ENCODE peak calls at places on chromosomes 6 and 20, in six cellular contexts. One of them, this sample, is unnamed. For H3K9me3, the result is how much of the 10 kb centered on the place peaks cover.

GRCh38 chr6:2830183-2830582 is 11.5 kb downstream of the SERPINB1 start:
- DNase-seq in CD8-positive, alpha-beta T cell: no peak
- DNase-seq in uterus: no peak
- DNase-seq in right lobe of liver: no peak
- DNase-seq in breast epithelium: no peak
- DNase-seq in GM23248: no peak
- DNase-seq in this sample: no peak

GRCh38 chr20:37943501-37944455 is 40.9 kb downstream of the VSTM2L start:
- DNase-seq in right lobe of liver: peak
- DNase-seq in uterus: no peak
- DNase-seq in GM23248: no peak
- DNase-seq in breast epithelium: peak
- DNase-seq in CD8-positive, alpha-beta T cell: no peak
- DNase-seq in this sample: no peak

GRCh38 chr6:137155830-137156229 is 17.6 kb downstream of the IL22RA2 start:
- DNase-seq in breast epithelium: peak
- DNase-seq in CD8-positive, alpha-beta T cell: peak
- DNase-seq in GM23248: peak
- DNase-seq in uterus: no peak
- DNase-seq in right lobe of liver: no peak
- DNase-seq in this sample: no peak

GRCh38 chr6:12523726-12524125 is 192.8 kb upstream of the PHACTR1 start:
- DNase-seq in uterus: no peak
- DNase-seq in CD8-positive, alpha-beta T cell: no peak
- DNase-seq in GM23248: no peak
- DNase-seq in right lobe of liver: no peak
- DNase-seq in breast epithelium: no peak
- DNase-seq in this sample: no peak

GRCh38 chr20:18904624-18905023 is 91.0 kb downstream of the SCP2D1 start:
- DNase-seq in uterus: no peak
- DNase-seq in GM23248: peak
- DNase-seq in right lobe of liver: no peak
- DNase-seq in breast epithelium: no peak
- DNase-seq in CD8-positive, alpha-beta T cell: no peak
- DNase-seq in this sample: no peak

GRCh38 chr20:21944227-21944626 is 238.8 kb downstream of the PAX1 start:
- DNase-seq in breast epithelium: no peak
- DNase-seq in uterus: no peak
- DNase-seq in GM23248: no peak
- DNase-seq in CD8-positive, alpha-beta T cell: no peak
- DNase-seq in right lobe of liver: no peak
- DNase-seq in this sample: no peak

GRCh38 chr6:156396068-156396771 is 381.0 kb upstream of the ARID1B start:
- DNase-seq in breast epithelium: no peak
- DNase-seq in uterus: no peak
- DNase-seq in right lobe of liver: no peak
- DNase-seq in GM23248: no peak
- DNase-seq in CD8-positive, alpha-beta T cell: no peak
- DNase-seq in this sample: no peak

GRCh38 chr6:145241039-145241438 is 494.3 kb downstream of the EPM2A start:
- DNase-seq in right lobe of liver: no peak
- DNase-seq in breast epithelium: no peak
- DNase-seq in GM23248: peak
- DNase-seq in uterus: no peak
- DNase-seq in CD8-positive, alpha-beta T cell: no peak
- DNase-seq in this sample: peak

GRCh38 chr20:19602660-19603389 is 155.2 kb upstream of the RIN2 start:
- DNase-seq in GM23248: no peak
- DNase-seq in breast epithelium: no peak
- DNase-seq in uterus: no peak
- DNase-seq in right lobe of liver: no peak
- DNase-seq in CD8-positive, alpha-beta T cell: no peak
- DNase-seq in this sample: no peak

GRCh38 chr6:49326337-49326736 is 136.7 kb downstream of the MMUT start:
- DNase-seq in GM23248: peak
- DNase-seq in CD8-positive, alpha-beta T cell: no peak
- DNase-seq in uterus: no peak
- DNase-seq in breast epithelium: no peak
- DNase-seq in right lobe of liver: no peak
- DNase-seq in this sample: peak

GRCh38 chr6:11392778-11393507 is 144.6 kb upstream of the TMEM170B start:
- DNase-seq in GM23248: no peak
- DNase-seq in uterus: peak
- DNase-seq in breast epithelium: no peak
- DNase-seq in right lobe of liver: peak
- DNase-seq in CD8-positive, alpha-beta T cell: no peak
- DNase-seq in this sample: no peak

GRCh38 chr6:139592011-139592410 is 217.6 kb upstream of the CITED2 start:
- DNase-seq in GM23248: no peak
- DNase-seq in right lobe of liver: no peak
- DNase-seq in breast epithelium: no peak
- DNase-seq in CD8-positive, alpha-beta T cell: no peak
- DNase-seq in uterus: no peak
- DNase-seq in this sample: no peak

GRCh38 chr20:37838769-37839431 is 64.0 kb upstream of the VSTM2L start:
- DNase-seq in uterus: no peak
- DNase-seq in CD8-positive, alpha-beta T cell: no peak
- DNase-seq in breast epithelium: no peak
- DNase-seq in GM23248: no peak
- DNase-seq in right lobe of liver: no peak
- DNase-seq in this sample: no peak

GRCh38 chr6:125252891-125253290 is 48.9 kb downstream of the HDDC2 start:
- DNase-seq in breast epithelium: no peak
- DNase-seq in right lobe of liver: no peak
- DNase-seq in uterus: no peak
- DNase-seq in GM23248: no peak
- DNase-seq in CD8-positive, alpha-beta T cell: no peak
- DNase-seq in this sample: peak

GRCh38 chr6:125254321-125254720 is 47.4 kb downstream of the HDDC2 start:
- DNase-seq in CD8-positive, alpha-beta T cell: no peak
- DNase-seq in breast epithelium: no peak
- DNase-seq in uterus: no peak
- DNase-seq in right lobe of liver: no peak
- DNase-seq in GM23248: no peak
- DNase-seq in this sample: no peak

GRCh38 chr6:125250511-125250910 is 51.3 kb downstream of the HDDC2 start:
- DNase-seq in GM23248: no peak
- DNase-seq in right lobe of liver: no peak
- DNase-seq in uterus: no peak
- DNase-seq in CD8-positive, alpha-beta T cell: no peak
- DNase-seq in breast epithelium: no peak
- DNase-seq in this sample: no peak

GRCh38 chr6:125253881-125254280 is 47.9 kb downstream of the HDDC2 start:
- DNase-seq in uterus: no peak
- DNase-seq in right lobe of liver: no peak
- DNase-seq in breast epithelium: no peak
- DNase-seq in CD8-positive, alpha-beta T cell: no peak
- DNase-seq in GM23248: no peak
- DNase-seq in this sample: no peak

DNA sequence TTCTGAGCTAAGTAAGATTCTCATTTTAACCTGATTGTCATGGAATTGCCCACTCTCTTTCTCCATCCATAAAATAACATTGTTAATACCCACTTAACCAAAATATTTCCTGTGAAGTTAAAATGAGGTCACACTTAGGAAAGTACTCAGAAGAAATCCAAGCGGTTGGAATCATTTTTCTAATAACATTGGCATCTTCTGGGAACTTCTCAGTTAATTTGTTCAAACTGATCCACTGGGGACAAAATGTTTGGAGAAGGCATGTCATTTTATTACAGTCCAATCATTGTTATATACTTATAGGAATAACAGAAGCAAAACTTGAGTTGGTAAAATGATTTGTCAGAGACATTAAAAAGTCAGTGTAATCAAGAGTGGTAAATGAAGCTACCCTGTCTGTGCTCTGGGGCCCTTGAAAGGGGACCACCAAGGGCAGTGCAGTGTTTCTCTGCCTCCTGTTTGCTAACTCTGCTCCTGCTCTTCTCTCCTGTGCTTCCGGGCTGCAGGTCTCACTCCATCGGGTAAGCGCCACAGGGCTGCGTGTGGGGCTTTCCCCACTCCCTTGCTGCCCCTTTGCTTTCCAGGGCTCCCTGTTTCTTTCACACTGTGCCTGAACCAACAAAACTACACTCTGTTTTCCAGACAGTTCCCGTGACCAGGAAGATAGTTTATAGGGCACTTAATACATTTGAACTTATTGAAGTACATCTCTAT is 50.1 kb downstream of the HDDC2 start:
- DNase-seq in breast epithelium: no peak
- DNase-seq in GM23248: peak
- DNase-seq in uterus: no peak
- DNase-seq in CD8-positive, alpha-beta T cell: no peak
- DNase-seq in right lobe of liver: no peak
- DNase-seq in this sample: no peak
- H3K4me3 ChIP-seq in breast epithelium: no peak
- H3K4me3 ChIP-seq in GM23248: no peak
- H3K4me3 ChIP-seq in uterus: no peak
- H3K4me3 ChIP-seq in CD8-positive, alpha-beta T cell: no peak
- H3K4me3 ChIP-seq in right lobe of liver: no peak
- H3K4me3 ChIP-seq in this sample: no peak

GRCh38 chr6:40124924-40125323 is 190.7 kb upstream of the MOCS1 start:
- DNase-seq in right lobe of liver: no peak
- DNase-seq in CD8-positive, alpha-beta T cell: no peak
- DNase-seq in uterus: no peak
- DNase-seq in breast epithelium: no peak
- DNase-seq in GM23248: no peak
- DNase-seq in this sample: no peak

GRCh38 chr6:40125680-40126079 is 191.4 kb upstream of the MOCS1 start:
- DNase-seq in right lobe of liver: no peak
- DNase-seq in GM23248: no peak
- DNase-seq in breast epithelium: no peak
- DNase-seq in uterus: no peak
- DNase-seq in CD8-positive, alpha-beta T cell: no peak
- DNase-seq in this sample: no peak

GRCh38 chr6:40131675-40132074 is 197.4 kb upstream of the MOCS1 start:
- DNase-seq in breast epithelium: no peak
- DNase-seq in right lobe of liver: no peak
- DNase-seq in CD8-positive, alpha-beta T cell: no peak
- DNase-seq in uterus: no peak
- DNase-seq in GM23248: no peak
- DNase-seq in this sample: no peak

DNA sequence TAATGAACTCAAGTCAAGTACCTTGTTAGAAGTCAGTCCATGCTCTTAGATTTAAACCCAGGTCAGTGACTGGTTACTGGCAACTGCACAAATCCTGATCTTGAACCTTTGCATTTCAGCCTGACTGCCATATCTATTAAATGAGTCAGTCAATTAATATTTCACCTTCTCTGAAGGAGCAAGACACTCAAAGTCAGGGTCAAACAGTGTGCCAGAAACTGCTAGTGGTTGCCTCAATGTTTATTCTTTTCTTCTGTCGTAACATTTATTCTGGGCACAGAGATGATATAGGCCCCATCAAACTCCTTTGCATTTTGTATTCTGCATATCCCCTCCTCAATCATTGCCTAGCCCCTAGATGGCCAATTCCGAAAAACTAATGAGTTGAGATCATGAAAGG is 193.9 kb upstream of the MOCS1 start:
- DNase-seq in GM23248: no peak
- DNase-seq in breast epithelium: no peak
- DNase-seq in uterus: no peak
- DNase-seq in right lobe of liver: no peak
- DNase-seq in CD8-positive, alpha-beta T cell: no peak
- DNase-seq in this sample: no peak
- H3K9me3 ChIP-seq in GM23248: under half
- H3K9me3 ChIP-seq in breast epithelium: under half
- H3K9me3 ChIP-seq in uterus: under half
- H3K9me3 ChIP-seq in right lobe of liver: under half
- H3K9me3 ChIP-seq in CD8-positive, alpha-beta T cell: under half
- H3K9me3 ChIP-seq in this sample: under half

DNA sequence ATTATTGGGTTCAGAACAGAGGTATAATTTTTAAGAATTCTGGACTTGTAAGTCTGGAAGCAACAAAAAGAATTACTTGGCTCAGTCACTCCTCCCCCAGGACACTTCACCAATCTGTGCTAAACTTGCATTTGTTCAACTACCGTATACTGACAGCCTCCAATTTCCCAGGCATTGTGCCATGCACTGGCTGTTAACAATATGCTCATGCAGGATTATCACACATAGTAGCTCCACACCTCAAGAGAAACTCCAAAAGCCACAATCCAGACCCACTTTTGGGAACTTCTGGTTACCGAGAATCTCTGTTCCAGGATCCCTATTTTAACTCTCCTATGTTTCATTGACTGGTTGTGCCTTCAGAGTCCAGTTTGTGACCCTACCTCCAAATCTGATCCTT is 7.7 kb downstream of the ADGRF1 start:
- DNase-seq in breast epithelium: no peak
- DNase-seq in right lobe of liver: no peak
- DNase-seq in CD8-positive, alpha-beta T cell: no peak
- DNase-seq in uterus: no peak
- DNase-seq in GM23248: no peak
- DNase-seq in this sample: no peak
- H3K4me3 ChIP-seq in breast epithelium: no peak
- H3K4me3 ChIP-seq in right lobe of liver: no peak
- H3K4me3 ChIP-seq in CD8-positive, alpha-beta T cell: no peak
- H3K4me3 ChIP-seq in uterus: no peak
- H3K4me3 ChIP-seq in GM23248: no peak
- H3K4me3 ChIP-seq in this sample: no peak

GRCh38 chr6:75611011-75611701 is 9.5 kb downstream of the SENP6 start:
- DNase-seq in breast epithelium: no peak
- DNase-seq in CD8-positive, alpha-beta T cell: no peak
- DNase-seq in GM23248: peak
- DNase-seq in right lobe of liver: no peak
- DNase-seq in uterus: no peak
- DNase-seq in this sample: no peak
- H3K9me3 ChIP-seq in breast epithelium: under half
- H3K9me3 ChIP-seq in CD8-positive, alpha-beta T cell: under half
- H3K9me3 ChIP-seq in GM23248: under half
- H3K9me3 ChIP-seq in right lobe of liver: under half
- H3K9me3 ChIP-seq in uterus: under half
- H3K9me3 ChIP-seq in this sample: under half

GRCh38 chr6:17283074-17283473 is 1.9 kb downstream of the RBM24 start:
- DNase-seq in GM23248: no peak
- DNase-seq in right lobe of liver: no peak
- DNase-seq in CD8-positive, alpha-beta T cell: no peak
- DNase-seq in uterus: no peak
- DNase-seq in breast epithelium: no peak
- DNase-seq in this sample: no peak
- H3K4me3 ChIP-seq in GM23248: peak
- H3K4me3 ChIP-seq in right lobe of liver: no peak
- H3K4me3 ChIP-seq in CD8-positive, alpha-beta T cell: no peak
- H3K4me3 ChIP-seq in uterus: peak
- H3K4me3 ChIP-seq in breast epithelium: no peak
- H3K4me3 ChIP-seq in this sample: no peak

GRCh38 chr6:100456178-100456880 is 8.4 kb downstream of the SIM1 start:
- DNase-seq in right lobe of liver: no peak
- DNase-seq in uterus: no peak
- DNase-seq in GM23248: no peak
- DNase-seq in CD8-positive, alpha-beta T cell: no peak
- DNase-seq in breast epithelium: no peak
- DNase-seq in this sample: no peak
- H3K9me3 ChIP-seq in right lobe of liver: under half
- H3K9me3 ChIP-seq in uterus: under half
- H3K9me3 ChIP-seq in GM23248: under half
- H3K9me3 ChIP-seq in CD8-positive, alpha-beta T cell: under half
- H3K9me3 ChIP-seq in breast epithelium: under half
- H3K9me3 ChIP-seq in this sample: under half

This sample was measured in MG63.